ENCODE peak calls at places on chromosomes 7 and 10, in four cellular contexts. J, L, M and U are unnamed samples.

GRCh38 chr10:97701438-97702064 is 12.0 kb upstream of the MARVELD1 start:
- DNase-seq in J (no peak), L (peak; percentile 44), M (peak; percentile 73), U (peak; percentile 70)

GRCh38 chr7:100469227-100470044 is 5.4 kb upstream of the SPACDR start:
- DNase-seq in J (no peak), L (peak; percentile 95), M (peak; percentile 88), U (peak; percentile 51)

GRCh38 chr10:3740157-3740871 is 44.7 kb downstream of the KLF6 start:
- DNase-seq in J (no peak), L (no peak), M (peak; percentile 71), U (peak; percentile 98)

GRCh38 chr10:126634915-126635314 is 35.6 kb downstream of the C10orf90 start:
- DNase-seq in J (no peak), L (no peak), M (no peak), U (no peak)

GRCh38 chr7:110148054-110148453 is 942.9 kb upstream of the LRRN3 start:
- DNase-seq in J (no peak), L (no peak), M (no peak), U (no peak)

GRCh38 chr10:51879238-51879637 is 179.8 kb upstream of the CSTF2T start:
- DNase-seq in J (peak; percentile 52), L (no peak), M (no peak), U (no peak)

GRCh38 chr7:81662531-81662930 is 107.3 kb downstream of the HGF start:
- DNase-seq in J (no peak), L (no peak), M (no peak), U (no peak)

GRCh38 chr10:3924344-3924743 is 139.3 kb upstream of the KLF6 start:
- DNase-seq in J (no peak), L (no peak), M (peak; percentile 42), U (no peak)

GRCh38 chr10:92486637-92487036 is 87.3 kb downstream of the IDE start:
- DNase-seq in J (no peak), L (no peak), M (peak; percentile 66), U (no peak)

GRCh38 chr7:149669121-149669818 is 104.1 kb downstream of the ZNF467 start:
- DNase-seq in J (no peak), L (no peak), M (peak; percentile 41), U (peak; percentile 7)

GRCh38 chr7:149673006-149673405 is 100.4 kb downstream of the ZNF467 start:
- DNase-seq in J (no peak), L (no peak), M (no peak), U (no peak)

GRCh38 chr7:149666360-149666905 is 107.0 kb downstream of the ZNF467 start:
- DNase-seq in J (no peak), L (no peak), M (no peak), U (no peak)

GRCh38 chr7:149664666-149665065 is 108.7 kb downstream of the ZNF467 start:
- DNase-seq in J (no peak), L (peak; percentile 25), M (no peak), U (no peak)

GRCh38 chr7:149670288-149670687 is 103.1 kb downstream of the ZNF467 start:
- DNase-seq in J (no peak), L (no peak), M (no peak), U (no peak)
- TF ChIP-seq NR2C2 in J (no peak), L (no peak), M (no peak), U (no peak)

GRCh38 chr7:137628211-137628610 is 218.6 kb downstream of the DGKI start:
- DNase-seq in J (no peak), L (no peak), M (no peak), U (no peak)

GRCh38 chr7:137625197-137625596 is 221.6 kb downstream of the DGKI start:
- DNase-seq in J (no peak), L (no peak), M (peak; percentile 53), U (no peak)

GRCh38 chr7:137626469-137627067 is 220.2 kb downstream of the DGKI start:
- DNase-seq in J (peak; percentile 12), L (peak; percentile 75), M (peak; percentile 81), U (peak; percentile 36)
- TF ChIP-seq NR2C2 in J (no peak), L (no peak), M (no peak), U (no peak)

DNA sequence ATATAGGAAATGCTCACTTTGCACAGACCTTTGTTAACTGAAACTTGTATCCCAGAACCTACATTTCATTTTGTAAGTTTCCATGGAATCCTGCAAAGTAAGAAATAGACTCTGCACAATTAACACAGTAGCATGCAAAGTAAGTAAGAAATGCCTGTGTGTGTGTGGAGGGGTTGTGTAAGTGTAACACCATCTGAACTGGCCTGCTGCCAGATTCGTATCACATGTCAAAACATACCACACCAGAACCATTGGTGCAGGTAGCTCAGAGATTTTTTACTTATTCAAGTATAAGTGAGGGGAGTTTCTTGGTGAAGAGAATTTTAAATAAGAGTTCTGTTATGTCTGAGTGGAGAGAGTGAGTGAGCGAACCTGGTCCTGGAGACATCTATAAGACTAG is 17.9 kb upstream of the DDX21 start:
- DNase-seq in J (no peak), L (no peak), M (peak; percentile 28), U (no peak)
- TF ChIP-seq NR2C2 in J (no peak), L (no peak), M (no peak), U (no peak)

GRCh38 chr10:69655868-69656555 is 26.0 kb downstream of the FAM241B start:
- DNase-seq in J (no peak), L (no peak), M (no peak), U (no peak)
- TF ChIP-seq NR2C2 in J (no peak), L (no peak), M (no peak), U (no peak)